ENCODE peak calls at places on chromosomes 16 and 17, in nine cellular contexts. One of them, this sample, is unnamed.

GRCh38 chr16:12330977-12331376 is 354.4 kb downstream of the SNX29 start:
- DNase-seq in skeletal muscle cell: no peak
- DNase-seq in DMS153: no peak
- DNase-seq in activated CD8-positive, alpha-beta memory T cell treated with anti-CD3 and anti-CD28 coated beads for 48 hours: no peak
- DNase-seq in AG08395: peak; percentile 23
- DNase-seq in astrocyte of the hippocampus: peak; percentile 56
- DNase-seq in germinal center: no peak
- DNase-seq in stimulated activated CD8-positive, alpha-beta memory T cell treated with anti-CD3 and anti-CD28 coated beads, Interleukin-7, amount 100 ng/mL, for 4 hours: no peak
- DNase-seq in AG04450: no peak
- DNase-seq in this sample: no peak

GRCh38 chr17:37089998-37090397 is 141.2 kb downstream of the AATF start:
- DNase-seq in skeletal muscle cell: no peak
- DNase-seq in DMS153: no peak
- DNase-seq in activated CD8-positive, alpha-beta memory T cell treated with anti-CD3 and anti-CD28 coated beads for 48 hours: no peak
- DNase-seq in AG08395: no peak
- DNase-seq in astrocyte of the hippocampus: no peak
- DNase-seq in germinal center: no peak
- DNase-seq in stimulated activated CD8-positive, alpha-beta memory T cell treated with anti-CD3 and anti-CD28 coated beads, Interleukin-7, amount 100 ng/mL, for 4 hours: peak; percentile 46
- DNase-seq in AG04450: no peak
- DNase-seq in this sample: no peak

GRCh38 chr17:80596760-80597608 is 52.3 kb downstream of the RPTOR start:
- DNase-seq in skeletal muscle cell: no peak
- DNase-seq in DMS153: no peak
- DNase-seq in activated CD8-positive, alpha-beta memory T cell treated with anti-CD3 and anti-CD28 coated beads for 48 hours: no peak
- DNase-seq in AG08395: no peak
- DNase-seq in astrocyte of the hippocampus: no peak
- DNase-seq in germinal center: no peak
- DNase-seq in stimulated activated CD8-positive, alpha-beta memory T cell treated with anti-CD3 and anti-CD28 coated beads, Interleukin-7, amount 100 ng/mL, for 4 hours: no peak
- DNase-seq in AG04450: no peak
- DNase-seq in this sample: no peak

GRCh38 chr16:88468289-88469129 is 15.4 kb downstream of the ZFPM1 start:
- DNase-seq in skeletal muscle cell: no peak
- DNase-seq in DMS153: no peak
- DNase-seq in activated CD8-positive, alpha-beta memory T cell treated with anti-CD3 and anti-CD28 coated beads for 48 hours: no peak
- DNase-seq in AG08395: peak; percentile 51
- DNase-seq in astrocyte of the hippocampus: peak; percentile 63
- DNase-seq in germinal center: no peak
- DNase-seq in stimulated activated CD8-positive, alpha-beta memory T cell treated with anti-CD3 and anti-CD28 coated beads, Interleukin-7, amount 100 ng/mL, for 4 hours: no peak
- DNase-seq in AG04450: no peak
- DNase-seq in this sample: no peak

GRCh38 chr17:77489239-77489897 is 348.6 kb downstream of the SEC14L1 start:
- DNase-seq in skeletal muscle cell: no peak
- DNase-seq in DMS153: no peak
- DNase-seq in activated CD8-positive, alpha-beta memory T cell treated with anti-CD3 and anti-CD28 coated beads for 48 hours: no peak
- DNase-seq in AG08395: no peak
- DNase-seq in astrocyte of the hippocampus: no peak
- DNase-seq in germinal center: no peak
- DNase-seq in stimulated activated CD8-positive, alpha-beta memory T cell treated with anti-CD3 and anti-CD28 coated beads, Interleukin-7, amount 100 ng/mL, for 4 hours: no peak
- DNase-seq in AG04450: no peak
- DNase-seq in this sample: no peak

GRCh38 chr17:59506907-59507726 is 58.3 kb upstream of the DHX40 start:
- DNase-seq in skeletal muscle cell: no peak
- DNase-seq in DMS153: no peak
- DNase-seq in activated CD8-positive, alpha-beta memory T cell treated with anti-CD3 and anti-CD28 coated beads for 48 hours: no peak
- DNase-seq in AG08395: peak; percentile 74
- DNase-seq in astrocyte of the hippocampus: peak; percentile 37
- DNase-seq in germinal center: no peak
- DNase-seq in stimulated activated CD8-positive, alpha-beta memory T cell treated with anti-CD3 and anti-CD28 coated beads, Interleukin-7, amount 100 ng/mL, for 4 hours: no peak
- DNase-seq in AG04450: no peak
- DNase-seq in this sample: no peak

GRCh38 chr17:4980644-4981216 is 6.7 kb downstream of the CAMTA2 start:
- DNase-seq in skeletal muscle cell: no peak
- DNase-seq in DMS153: no peak
- DNase-seq in activated CD8-positive, alpha-beta memory T cell treated with anti-CD3 and anti-CD28 coated beads for 48 hours: no peak
- DNase-seq in AG08395: peak; percentile 61
- DNase-seq in astrocyte of the hippocampus: peak; percentile 78
- DNase-seq in germinal center: peak; percentile 70
- DNase-seq in stimulated activated CD8-positive, alpha-beta memory T cell treated with anti-CD3 and anti-CD28 coated beads, Interleukin-7, amount 100 ng/mL, for 4 hours: no peak
- DNase-seq in AG04450: no peak
- DNase-seq in this sample: no peak

GRCh38 chr16:50102046-50102756 is 36.4 kb downstream of the HEATR3 start:
- DNase-seq in skeletal muscle cell: peak; percentile 40
- DNase-seq in DMS153: no peak
- DNase-seq in activated CD8-positive, alpha-beta memory T cell treated with anti-CD3 and anti-CD28 coated beads for 48 hours: no peak
- DNase-seq in AG08395: peak; percentile 77
- DNase-seq in astrocyte of the hippocampus: peak; percentile 39
- DNase-seq in germinal center: no peak
- DNase-seq in stimulated activated CD8-positive, alpha-beta memory T cell treated with anti-CD3 and anti-CD28 coated beads, Interleukin-7, amount 100 ng/mL, for 4 hours: no peak
- DNase-seq in AG04450: peak; percentile 32
- DNase-seq in this sample: peak; percentile 68

GRCh38 chr17:34902761-34903325 is 58.4 kb downstream of the CCT6B start:
- DNase-seq in skeletal muscle cell: no peak
- DNase-seq in DMS153: no peak
- DNase-seq in activated CD8-positive, alpha-beta memory T cell treated with anti-CD3 and anti-CD28 coated beads for 48 hours: no peak
- DNase-seq in AG08395: no peak
- DNase-seq in astrocyte of the hippocampus: no peak
- DNase-seq in germinal center: no peak
- DNase-seq in stimulated activated CD8-positive, alpha-beta memory T cell treated with anti-CD3 and anti-CD28 coated beads, Interleukin-7, amount 100 ng/mL, for 4 hours: no peak
- DNase-seq in AG04450: no peak
- DNase-seq in this sample: no peak

GRCh38 chr16:4613636-4614570 is 785 bp downstream of the UBALD1 start:
- DNase-seq in skeletal muscle cell: peak; percentile 12
- DNase-seq in DMS153: no peak
- DNase-seq in activated CD8-positive, alpha-beta memory T cell treated with anti-CD3 and anti-CD28 coated beads for 48 hours: no peak
- DNase-seq in AG08395: peak; percentile 38
- DNase-seq in astrocyte of the hippocampus: peak; percentile 67
- DNase-seq in germinal center: peak; percentile 28
- DNase-seq in stimulated activated CD8-positive, alpha-beta memory T cell treated with anti-CD3 and anti-CD28 coated beads, Interleukin-7, amount 100 ng/mL, for 4 hours: peak; percentile 18
- DNase-seq in AG04450: no peak
- DNase-seq in this sample: no peak

GRCh38 chr17:51651513-51652298 is 391.4 kb downstream of the UTP18 start:
- DNase-seq in skeletal muscle cell: no peak
- DNase-seq in DMS153: no peak
- DNase-seq in activated CD8-positive, alpha-beta memory T cell treated with anti-CD3 and anti-CD28 coated beads for 48 hours: no peak
- DNase-seq in AG08395: no peak
- DNase-seq in astrocyte of the hippocampus: no peak
- DNase-seq in germinal center: no peak
- DNase-seq in stimulated activated CD8-positive, alpha-beta memory T cell treated with anti-CD3 and anti-CD28 coated beads, Interleukin-7, amount 100 ng/mL, for 4 hours: no peak
- DNase-seq in AG04450: no peak
- DNase-seq in this sample: no peak

GRCh38 chr16:86634290-86634689 is 55.9 kb downstream of the FOXL1 start:
- DNase-seq in skeletal muscle cell: no peak
- DNase-seq in DMS153: no peak
- DNase-seq in activated CD8-positive, alpha-beta memory T cell treated with anti-CD3 and anti-CD28 coated beads for 48 hours: no peak
- DNase-seq in AG08395: peak; percentile 44
- DNase-seq in astrocyte of the hippocampus: peak; percentile 50
- DNase-seq in germinal center: no peak
- DNase-seq in stimulated activated CD8-positive, alpha-beta memory T cell treated with anti-CD3 and anti-CD28 coated beads, Interleukin-7, amount 100 ng/mL, for 4 hours: no peak
- DNase-seq in AG04450: no peak
- DNase-seq in this sample: no peak

GRCh38 chr16:87374313-87374712 is 9.3 kb downstream of the FBXO31 start:
- DNase-seq in skeletal muscle cell: no peak
- DNase-seq in DMS153: no peak
- DNase-seq in activated CD8-positive, alpha-beta memory T cell treated with anti-CD3 and anti-CD28 coated beads for 48 hours: no peak
- DNase-seq in AG08395: no peak
- DNase-seq in astrocyte of the hippocampus: no peak
- DNase-seq in germinal center: no peak
- DNase-seq in stimulated activated CD8-positive, alpha-beta memory T cell treated with anti-CD3 and anti-CD28 coated beads, Interleukin-7, amount 100 ng/mL, for 4 hours: no peak
- DNase-seq in AG04450: no peak
- DNase-seq in this sample: no peak

GRCh38 chr17:45290269-45290765 is 26.5 kb downstream of the MAP3K14 start:
- DNase-seq in skeletal muscle cell: no peak
- DNase-seq in DMS153: no peak
- DNase-seq in activated CD8-positive, alpha-beta memory T cell treated with anti-CD3 and anti-CD28 coated beads for 48 hours: no peak
- DNase-seq in AG08395: no peak
- DNase-seq in astrocyte of the hippocampus: no peak
- DNase-seq in germinal center: no peak
- DNase-seq in stimulated activated CD8-positive, alpha-beta memory T cell treated with anti-CD3 and anti-CD28 coated beads, Interleukin-7, amount 100 ng/mL, for 4 hours: no peak
- DNase-seq in AG04450: no peak
- DNase-seq in this sample: no peak

GRCh38 chr17:40480501-40481003 is 20.9 kb downstream of the TNS4 start:
- DNase-seq in skeletal muscle cell: no peak
- DNase-seq in DMS153: peak; percentile 67
- DNase-seq in activated CD8-positive, alpha-beta memory T cell treated with anti-CD3 and anti-CD28 coated beads for 48 hours: peak; percentile 58
- DNase-seq in AG08395: peak; percentile 75
- DNase-seq in astrocyte of the hippocampus: no peak
- DNase-seq in germinal center: peak; percentile 37
- DNase-seq in stimulated activated CD8-positive, alpha-beta memory T cell treated with anti-CD3 and anti-CD28 coated beads, Interleukin-7, amount 100 ng/mL, for 4 hours: peak; percentile 76
- DNase-seq in AG04450: no peak
- DNase-seq in this sample: no peak

GRCh38 chr16:26982422-26982821 is 84.3 kb upstream of the C16orf82 start:
- DNase-seq in skeletal muscle cell: no peak
- DNase-seq in DMS153: no peak
- DNase-seq in activated CD8-positive, alpha-beta memory T cell treated with anti-CD3 and anti-CD28 coated beads for 48 hours: no peak
- DNase-seq in AG08395: no peak
- DNase-seq in astrocyte of the hippocampus: no peak
- DNase-seq in germinal center: no peak
- DNase-seq in stimulated activated CD8-positive, alpha-beta memory T cell treated with anti-CD3 and anti-CD28 coated beads, Interleukin-7, amount 100 ng/mL, for 4 hours: no peak
- DNase-seq in AG04450: no peak
- DNase-seq in this sample: no peak

GRCh38 chr16:87895641-87896141 is 26.4 kb upstream of the SLC7A5 start:
- DNase-seq in skeletal muscle cell: peak; percentile 48
- DNase-seq in DMS153: no peak
- DNase-seq in activated CD8-positive, alpha-beta memory T cell treated with anti-CD3 and anti-CD28 coated beads for 48 hours: peak; percentile 40
- DNase-seq in AG08395: peak; percentile 49
- DNase-seq in astrocyte of the hippocampus: no peak
- DNase-seq in germinal center: no peak
- DNase-seq in stimulated activated CD8-positive, alpha-beta memory T cell treated with anti-CD3 and anti-CD28 coated beads, Interleukin-7, amount 100 ng/mL, for 4 hours: peak; percentile 80
- DNase-seq in AG04450: no peak
- DNase-seq in this sample: no peak

GRCh38 chr17:59178266-59178665 is 22.7 kb downstream of the PRR11 start:
- DNase-seq in skeletal muscle cell: no peak
- DNase-seq in DMS153: no peak
- DNase-seq in activated CD8-positive, alpha-beta memory T cell treated with anti-CD3 and anti-CD28 coated beads for 48 hours: no peak
- DNase-seq in AG08395: no peak
- DNase-seq in astrocyte of the hippocampus: no peak
- DNase-seq in germinal center: no peak
- DNase-seq in stimulated activated CD8-positive, alpha-beta memory T cell treated with anti-CD3 and anti-CD28 coated beads, Interleukin-7, amount 100 ng/mL, for 4 hours: no peak
- DNase-seq in AG04450: no peak
- DNase-seq in this sample: no peak

GRCh38 chr17:78125138-78125913 is 3.2 kb downstream of the TMC6 start:
- DNase-seq in skeletal muscle cell: no peak
- DNase-seq in DMS153: no peak
- DNase-seq in activated CD8-positive, alpha-beta memory T cell treated with anti-CD3 and anti-CD28 coated beads for 48 hours: no peak
- DNase-seq in AG08395: no peak
- DNase-seq in astrocyte of the hippocampus: no peak
- DNase-seq in germinal center: no peak
- DNase-seq in stimulated activated CD8-positive, alpha-beta memory T cell treated with anti-CD3 and anti-CD28 coated beads, Interleukin-7, amount 100 ng/mL, for 4 hours: no peak
- DNase-seq in AG04450: no peak
- DNase-seq in this sample: no peak

GRCh38 chr17:10349403-10349802 is 23.4 kb downstream of the MYH13 start:
- DNase-seq in skeletal muscle cell: no peak
- DNase-seq in DMS153: no peak
- DNase-seq in activated CD8-positive, alpha-beta memory T cell treated with anti-CD3 and anti-CD28 coated beads for 48 hours: no peak
- DNase-seq in AG08395: no peak
- DNase-seq in astrocyte of the hippocampus: no peak
- DNase-seq in germinal center: peak; percentile 9
- DNase-seq in stimulated activated CD8-positive, alpha-beta memory T cell treated with anti-CD3 and anti-CD28 coated beads, Interleukin-7, amount 100 ng/mL, for 4 hours: no peak
- DNase-seq in AG04450: no peak
- DNase-seq in this sample: no peak

GRCh38 chr17:17108681-17109049 is 66.4 kb downstream of the MPRIP start:
- DNase-seq in skeletal muscle cell: no peak
- DNase-seq in DMS153: peak; percentile 18
- DNase-seq in activated CD8-positive, alpha-beta memory T cell treated with anti-CD3 and anti-CD28 coated beads for 48 hours: no peak
- DNase-seq in AG08395: no peak
- DNase-seq in astrocyte of the hippocampus: no peak
- DNase-seq in germinal center: no peak
- DNase-seq in stimulated activated CD8-positive, alpha-beta memory T cell treated with anti-CD3 and anti-CD28 coated beads, Interleukin-7, amount 100 ng/mL, for 4 hours: no peak
- DNase-seq in AG04450: no peak
- DNase-seq in this sample: no peak

GRCh38 chr16:18059089-18059488 is 277.4 kb downstream of the NPIPA8 start:
- DNase-seq in skeletal muscle cell: no peak
- DNase-seq in DMS153: no peak
- DNase-seq in activated CD8-positive, alpha-beta memory T cell treated with anti-CD3 and anti-CD28 coated beads for 48 hours: no peak
- DNase-seq in AG08395: no peak
- DNase-seq in astrocyte of the hippocampus: no peak
- DNase-seq in germinal center: no peak
- DNase-seq in stimulated activated CD8-positive, alpha-beta memory T cell treated with anti-CD3 and anti-CD28 coated beads, Interleukin-7, amount 100 ng/mL, for 4 hours: no peak
- DNase-seq in AG04450: no peak
- DNase-seq in this sample: no peak

GRCh38 chr17:31907342-31907975 is 6.0 kb upstream of the UTP6 start:
- DNase-seq in skeletal muscle cell: peak; percentile 15
- DNase-seq in DMS153: no peak
- DNase-seq in activated CD8-positive, alpha-beta memory T cell treated with anti-CD3 and anti-CD28 coated beads for 48 hours: no peak
- DNase-seq in AG08395: peak; percentile 22
- DNase-seq in astrocyte of the hippocampus: peak; percentile 81
- DNase-seq in germinal center: no peak
- DNase-seq in stimulated activated CD8-positive, alpha-beta memory T cell treated with anti-CD3 and anti-CD28 coated beads, Interleukin-7, amount 100 ng/mL, for 4 hours: no peak
- DNase-seq in AG04450: peak; percentile 21
- DNase-seq in this sample: no peak